ENCODE peak calls at places on chromosome 16, in five cellular contexts. One of them, this sample, is unnamed.
A peak's percentile ranks its signal among the peaks of the same experiment; 100 is the strongest.

GRCh38 chr16:10181196-10182162 is 749 bp downstream of the GRIN2A start:
- DNase-seq in H4: peak; percentile 41
- DNase-seq in posterior vena cava: peak; percentile 93
- DNase-seq in fibroblast of the conjunctiva: peak; percentile 14
- DNase-seq in aorta: peak; percentile 93
- DNase-seq in this sample: peak; percentile 61

GRCh38 chr16:89266521-89267134 is 49.1 kb downstream of the ZNF778 start:
- DNase-seq in H4: no peak
- DNase-seq in posterior vena cava: no peak
- DNase-seq in fibroblast of the conjunctiva: no peak
- DNase-seq in aorta: peak; percentile 72
- DNase-seq in this sample: no peak

GRCh38 chr16:81174644-81175324 is 63.7 kb upstream of the BCO1 start:
- DNase-seq in H4: no peak
- DNase-seq in posterior vena cava: no peak
- DNase-seq in fibroblast of the conjunctiva: no peak
- DNase-seq in aorta: no peak
- DNase-seq in this sample: peak; percentile 56

GRCh38 chr16:89918453-89919347 is at the start of gene MC1R:
- DNase-seq in H4: no peak
- DNase-seq in posterior vena cava: peak; percentile 85
- DNase-seq in fibroblast of the conjunctiva: no peak
- DNase-seq in aorta: no peak
- DNase-seq in this sample: no peak

GRCh38 chr16:35141303-35141702 is 1681.9 kb downstream of the TP53TG3F start:
- DNase-seq in H4: no peak
- DNase-seq in posterior vena cava: peak; percentile 72
- DNase-seq in fibroblast of the conjunctiva: no peak
- DNase-seq in aorta: no peak
- DNase-seq in this sample: no peak

GRCh38 chr16:57128787-57129389 is 36.5 kb downstream of the CPNE2 start:
- DNase-seq in H4: no peak
- DNase-seq in posterior vena cava: no peak
- DNase-seq in fibroblast of the conjunctiva: no peak
- DNase-seq in aorta: no peak
- DNase-seq in this sample: no peak

GRCh38 chr16:1537763-1538289 is 4.4 kb downstream of the TMEM204 start:
- DNase-seq in H4: no peak
- DNase-seq in posterior vena cava: no peak
- DNase-seq in fibroblast of the conjunctiva: no peak
- DNase-seq in aorta: no peak
- DNase-seq in this sample: no peak

GRCh38 chr16:86365513-86366040 is 144.8 kb upstream of the FOXF1 start:
- DNase-seq in H4: no peak
- DNase-seq in posterior vena cava: no peak
- DNase-seq in fibroblast of the conjunctiva: no peak
- DNase-seq in aorta: no peak
- DNase-seq in this sample: no peak

GRCh38 chr16:85393674-85394510 is 219.2 kb upstream of the GSE1 start:
- DNase-seq in H4: no peak
- DNase-seq in posterior vena cava: peak; percentile 89
- DNase-seq in fibroblast of the conjunctiva: no peak
- DNase-seq in aorta: peak; percentile 88
- DNase-seq in this sample: no peak

GRCh38 chr16:86910146-86910805 is 331.9 kb downstream of the FOXL1 start:
- DNase-seq in H4: no peak
- DNase-seq in posterior vena cava: no peak
- DNase-seq in fibroblast of the conjunctiva: no peak
- DNase-seq in aorta: no peak
- DNase-seq in this sample: no peak

GRCh38 chr16:23863511-23864422 is 28.0 kb downstream of the PRKCB start:
- DNase-seq in H4: no peak
- DNase-seq in posterior vena cava: no peak
- DNase-seq in fibroblast of the conjunctiva: no peak
- DNase-seq in aorta: no peak
- DNase-seq in this sample: no peak

GRCh38 chr16:77190190-77190477 is 856 bp upstream of the MON1B start:
- DNase-seq in H4: no peak
- DNase-seq in posterior vena cava: no peak
- DNase-seq in fibroblast of the conjunctiva: no peak
- DNase-seq in aorta: no peak
- DNase-seq in this sample: no peak

GRCh38 chr16:22684282-22685161 is 129.4 kb upstream of the HS3ST2 start:
- DNase-seq in H4: peak; percentile 39
- DNase-seq in posterior vena cava: no peak
- DNase-seq in fibroblast of the conjunctiva: no peak
- DNase-seq in aorta: no peak
- DNase-seq in this sample: no peak

GRCh38 chr16:85555549-85556455 is 57.3 kb upstream of the GSE1 start:
- DNase-seq in H4: peak; percentile 71
- DNase-seq in posterior vena cava: no peak
- DNase-seq in fibroblast of the conjunctiva: peak; percentile 39
- DNase-seq in aorta: no peak
- DNase-seq in this sample: no peak

GRCh38 chr16:46932802-46933201 is 40.7 kb downstream of the DNAJA2 start:
- DNase-seq in H4: no peak
- DNase-seq in posterior vena cava: no peak
- DNase-seq in fibroblast of the conjunctiva: no peak
- DNase-seq in aorta: peak; percentile 31
- DNase-seq in this sample: no peak

GRCh38 chr16:53282975-53283946 is 151.0 kb upstream of the RBL2 start:
- DNase-seq in H4: peak; percentile 58
- DNase-seq in posterior vena cava: no peak
- DNase-seq in fibroblast of the conjunctiva: peak; percentile 43
- DNase-seq in aorta: no peak
- DNase-seq in this sample: peak; percentile 26

GRCh38 chr16:35140293-35140986 is 1681.0 kb downstream of the TP53TG3F start:
- DNase-seq in H4: no peak
- DNase-seq in posterior vena cava: peak; percentile 74
- DNase-seq in fibroblast of the conjunctiva: no peak
- DNase-seq in aorta: peak; percentile 64
- DNase-seq in this sample: no peak

GRCh38 chr16:2592786-2593185 is 55.0 kb downstream of the PDPK1 start:
- DNase-seq in H4: no peak
- DNase-seq in posterior vena cava: peak; percentile 60
- DNase-seq in fibroblast of the conjunctiva: no peak
- DNase-seq in aorta: peak; percentile 51
- DNase-seq in this sample: no peak

GRCh38 chr16:47853635-47854034 is 302.2 kb downstream of the ABCC12 start:
- DNase-seq in H4: no peak
- DNase-seq in posterior vena cava: no peak
- DNase-seq in fibroblast of the conjunctiva: no peak
- DNase-seq in aorta: no peak
- DNase-seq in this sample: no peak

GRCh38 chr16:52912565-52913173 is 140.0 kb downstream of the CHD9NB start:
- DNase-seq in H4: peak; percentile 52
- DNase-seq in posterior vena cava: no peak
- DNase-seq in fibroblast of the conjunctiva: peak; percentile 26
- DNase-seq in aorta: no peak
- DNase-seq in this sample: peak; percentile 28

GRCh38 chr16:69709456-69710084 is 16.8 kb downstream of the NQO1 start:
- DNase-seq in H4: peak; percentile 64
- DNase-seq in posterior vena cava: no peak
- DNase-seq in fibroblast of the conjunctiva: peak; percentile 66
- DNase-seq in aorta: no peak
- DNase-seq in this sample: peak; percentile 28

GRCh38 chr16:11726008-11726407 is 16.6 kb downstream of the TXNDC11 start:
- DNase-seq in H4: no peak
- DNase-seq in posterior vena cava: no peak
- DNase-seq in fibroblast of the conjunctiva: no peak
- DNase-seq in aorta: no peak
- DNase-seq in this sample: no peak

GRCh38 chr16:8998114-8998513 is 34.4 kb upstream of the USP7 start:
- DNase-seq in H4: no peak
- DNase-seq in posterior vena cava: no peak
- DNase-seq in fibroblast of the conjunctiva: peak; percentile 43
- DNase-seq in aorta: no peak
- DNase-seq in this sample: no peak

GRCh38 chr16:8958344-8958808 is 5.3 kb downstream of the USP7 start:
- DNase-seq in H4: peak; percentile 42
- DNase-seq in posterior vena cava: peak; percentile 89
- DNase-seq in fibroblast of the conjunctiva: no peak
- DNase-seq in aorta: peak; percentile 79
- DNase-seq in this sample: peak; percentile 63

GRCh38 chr16:62035115-62036092 is 834 bp downstream of the CDH8 start:
- DNase-seq in H4: no peak
- DNase-seq in posterior vena cava: no peak
- DNase-seq in fibroblast of the conjunctiva: no peak
- DNase-seq in aorta: no peak
- DNase-seq in this sample: no peak

GRCh38 chr16:54080524-54081008 is 206.0 kb downstream of the IRX3 start:
- DNase-seq in H4: peak; percentile 98
- DNase-seq in posterior vena cava: no peak
- DNase-seq in fibroblast of the conjunctiva: peak; percentile 85
- DNase-seq in aorta: no peak
- DNase-seq in this sample: no peak

GRCh38 chr16:67207857-67208524 is 9.1 kb downstream of the ELMO3 start:
- DNase-seq in H4: peak; percentile 43
- DNase-seq in posterior vena cava: no peak
- DNase-seq in fibroblast of the conjunctiva: no peak
- DNase-seq in aorta: no peak
- DNase-seq in this sample: peak; percentile 89

GRCh38 chr16:81710596-81710995 is 68.5 kb upstream of the PLCG2 start:
- DNase-seq in H4: no peak
- DNase-seq in posterior vena cava: peak; percentile 71
- DNase-seq in fibroblast of the conjunctiva: no peak
- DNase-seq in aorta: no peak
- DNase-seq in this sample: no peak

GRCh38 chr16:48246066-48246465 is 1.3 kb downstream of the ABCC11 start:
- DNase-seq in H4: no peak
- DNase-seq in posterior vena cava: no peak
- DNase-seq in fibroblast of the conjunctiva: no peak
- DNase-seq in aorta: no peak
- DNase-seq in this sample: no peak

This sample was measured in H54.